ENCODE peak calls at places on chromosomes 2 and 18, in six cellular contexts. G, Z, C, T, E and L are unnamed samples. For H3K9me3, the result is how much of the 10 kb centered on the place peaks cover.

GRCh38 chr2:224576098-224576715 is 9.0 kb downstream of the CUL3 start:
- DNase-seq in T (no peak), C (no peak), E (no peak), Z (no peak), G (no peak), L (no peak)

GRCh38 chr2:201980389-201980821 is 53.2 kb upstream of the FZD7 start:
- DNase-seq in E (no peak), C (no peak), Z (no peak), T (no peak), G (no peak), L (no peak)

GRCh38 chr2:148592812-148593211 is 51.7 kb upstream of the EPC2 start:
- DNase-seq in G (no peak), T (no peak), E (no peak), C (no peak), Z (no peak), L (no peak)

GRCh38 chr2:235690082-235690808 is 196.4 kb downstream of the AGAP1 start:
- DNase-seq in E (no peak), C (no peak), G (no peak), T (peak), Z (no peak), L (no peak)

GRCh38 chr2:23571066-23571465 is 186.1 kb downstream of the KLHL29 start:
- DNase-seq in T (no peak), C (no peak), G (no peak), Z (no peak), E (no peak), L (no peak)

GRCh38 chr2:101311390-101312019 is 3.0 kb upstream of the RNF149 start:
- DNase-seq in E (no peak), G (no peak), T (no peak), C (no peak), Z (no peak), L (no peak)

GRCh38 chr18:28075501-28075900 is 101.4 kb downstream of the CDH2 start:
- DNase-seq in E (no peak), G (no peak), C (no peak), T (no peak), Z (no peak), L (no peak)

GRCh38 chr2:77521931-77522470 is at the start of gene LRRTM4:
- DNase-seq in T (peak), E (no peak), Z (no peak), C (peak), G (no peak), L (no peak)

GRCh38 chr2:219475697-219476604 is 22.7 kb upstream of the GMPPA start:
- DNase-seq in C (peak), E (peak), T (peak), Z (peak), G (no peak), L (peak)

GRCh38 chr18:48290162-48290926 is 118.8 kb downstream of the ZBTB7C start:
- DNase-seq in E (no peak), G (peak), T (no peak), Z (no peak), C (peak), L (no peak)

GRCh38 chr2:172516299-172516698 is 39.6 kb upstream of the PDK1 start:
- DNase-seq in C (no peak), T (no peak), Z (no peak), G (peak), E (no peak), L (no peak)

GRCh38 chr2:146077156-146077555 is 1557.2 kb upstream of the ZEB2 start:
- DNase-seq in Z (no peak), T (no peak), E (no peak), G (no peak), C (no peak), L (no peak)

GRCh38 chr2:43759195-43759594 is 14.6 kb upstream of the DYNC2LI1 start:
- DNase-seq in G (peak), Z (no peak), T (no peak), E (peak), C (no peak), L (no peak)

GRCh38 chr2:86038291-86039081 is 67.2 kb downstream of the POLR1A start:
- DNase-seq in Z (no peak), G (no peak), C (no peak), T (peak), E (no peak), L (peak)

GRCh38 chr18:55763298-55763697 is 175.3 kb upstream of the TCF4 start:
- DNase-seq in G (peak), Z (no peak), C (no peak), T (no peak), E (peak), L (no peak)

GRCh38 chr2:231545105-231545902 is 15.1 kb upstream of the NMUR1 start:
- DNase-seq in Z (no peak), G (peak), T (peak), E (no peak), C (no peak), L (no peak)

GRCh38 chr2:75632091-75632704 is 14.4 kb upstream of the MRPL19 start:
- DNase-seq in E (no peak), T (no peak), C (no peak), Z (no peak), G (no peak), L (no peak)

GRCh38 chr2:97969466-97970067 is 26.2 kb downstream of the TMEM131 start:
- DNase-seq in Z (no peak), T (no peak), C (no peak), G (no peak), E (no peak), L (no peak)

GRCh38 chr2:132668986-132669853 is 785 bp downstream of the LYPD1 start:
- DNase-seq in Z (peak), C (peak), E (no peak), T (peak), G (peak), L (no peak)

GRCh38 chr2:96810783-96811192 is 5.3 kb upstream of the CNNM3 start:
- DNase-seq in T (no peak), G (no peak), Z (no peak), C (no peak), E (no peak), L (no peak)

GRCh38 chr2:70029814-70030409 is 57.4 kb upstream of the PCBP1 start:
- DNase-seq in Z (peak), G (no peak), E (no peak), C (peak), T (peak), L (no peak)

GRCh38 chr2:98736464-98736889 is 5.5 kb upstream of the MGAT4A start:
- DNase-seq in C (no peak), T (no peak), Z (no peak), E (no peak), G (peak), L (no peak)

GRCh38 chr2:20249170-20249569 is 24.2 kb upstream of the SDC1 start:
- DNase-seq in E (no peak), G (no peak), C (no peak), Z (no peak), T (no peak), L (no peak)

GRCh38 chr18:49251451-49251850 is 209.0 kb downstream of the DYM start:
- DNase-seq in C (no peak), T (no peak), G (no peak), E (no peak), Z (no peak), L (no peak)

GRCh38 chr18:35410561-35410960 is 33.4 kb upstream of the ZNF396 start:
- DNase-seq in C (no peak), T (no peak), G (no peak), Z (no peak), E (no peak), L (no peak)

GRCh38 chr2:72112421-72112820 is 35.2 kb downstream of the CYP26B1 start:
- DNase-seq in C (no peak), T (no peak), G (peak), E (no peak), Z (no peak), L (no peak)

GRCh38 chr2:42249887-42250286 is 80.7 kb downstream of the EML4 start:
- DNase-seq in E (no peak), C (no peak), G (no peak), T (no peak), Z (peak), L (no peak)

GRCh38 chr2:9692392-9693137 is 61.8 kb upstream of the YWHAQ start:
- DNase-seq in G (no peak), C (peak), Z (no peak), E (no peak), T (peak), L (no peak)

GRCh38 chr2:109369671-109370191 is 240.7 kb downstream of the SH3RF3 start:
- DNase-seq in E (no peak), C (no peak), Z (no peak), G (no peak), T (no peak), L (no peak)

GRCh38 chr2:146850746-146851145 is 994.1 kb upstream of the ACVR2A start:
- DNase-seq in T (no peak), G (no peak), E (no peak), Z (no peak), C (no peak), L (no peak)

GRCh38 chr18:22493940-22494339 is 76.2 kb upstream of the CTAGE1 start:
- DNase-seq in E (no peak), T (peak), Z (no peak), G (no peak), C (no peak), L (no peak)

GRCh38 chr2:159151198-159152118 is 135.0 kb downstream of the WDSUB1 start:
- DNase-seq in Z (no peak), E (no peak), G (no peak), C (no peak), T (no peak), L (no peak)

GRCh38 chr2:128779301-128780095 is 460.8 kb upstream of the HS6ST1 start:
- DNase-seq in G (no peak), E (no peak), T (no peak), C (no peak), Z (no peak), L (no peak)

GRCh38 chr2:7567646-7568045 is 650.4 kb downstream of the RNF144A start:
- DNase-seq in G (no peak), T (no peak), E (no peak), Z (no peak), C (no peak), L (no peak)

GRCh38 chr2:238433941-238434845 is 7.5 kb downstream of the ASB1 start:
- DNase-seq in C (no peak), Z (no peak), T (no peak), E (no peak), G (peak), L (no peak)

GRCh38 chr2:156837635-156838034 is 401.5 kb downstream of the GPD2 start:
- DNase-seq in C (no peak), E (no peak), T (no peak), Z (no peak), G (no peak), L (no peak)

GRCh38 chr2:72037322-72037721 is 110.3 kb downstream of the CYP26B1 start:
- DNase-seq in T (no peak), G (peak), Z (no peak), E (no peak), C (no peak), L (no peak)

GRCh38 chr2:119871725-119872124 is 112.0 kb downstream of the PTPN4 start:
- DNase-seq in G (peak), C (no peak), T (no peak), Z (no peak), E (no peak), L (no peak)

GRCh38 chr18:3790702-3791101 is 340.7 kb downstream of the TGIF1 start:
- DNase-seq in T (no peak), E (no peak), G (no peak), Z (no peak), C (no peak), L (no peak)

GRCh38 chr2:62817348-62817747 is 111.8 kb downstream of the EHBP1 start:
- DNase-seq in G (no peak), C (no peak), E (no peak), Z (no peak), T (no peak), L (no peak)

GRCh38 chr2:2157400-2157799 is 173.7 kb downstream of the MYT1L start:
- DNase-seq in C (no peak), Z (no peak), G (no peak), T (no peak), E (no peak), L (no peak)

GRCh38 chr2:2158176-2158826 is 172.8 kb downstream of the MYT1L start:
- DNase-seq in E (no peak), Z (no peak), C (no peak), G (no peak), T (no peak), L (no peak)

GRCh38 chr2:2159336-2159735 is 171.7 kb downstream of the MYT1L start:
- DNase-seq in G (no peak), T (no peak), C (no peak), Z (no peak), E (no peak), L (no peak)

GRCh38 chr2:2156881-2157280 is 174.2 kb downstream of the MYT1L start:
- DNase-seq in E (no peak), T (no peak), G (no peak), C (no peak), Z (no peak), L (no peak)

GRCh38 chr2:2158915-2159314 is 172.2 kb downstream of the MYT1L start:
- DNase-seq in Z (no peak), G (no peak), C (no peak), T (no peak), E (no peak), L (no peak)
- H3K9me3 ChIP-seq in Z (under half), G (under half), C (under half), T (under half), E (under half), L (under half)

DNA sequence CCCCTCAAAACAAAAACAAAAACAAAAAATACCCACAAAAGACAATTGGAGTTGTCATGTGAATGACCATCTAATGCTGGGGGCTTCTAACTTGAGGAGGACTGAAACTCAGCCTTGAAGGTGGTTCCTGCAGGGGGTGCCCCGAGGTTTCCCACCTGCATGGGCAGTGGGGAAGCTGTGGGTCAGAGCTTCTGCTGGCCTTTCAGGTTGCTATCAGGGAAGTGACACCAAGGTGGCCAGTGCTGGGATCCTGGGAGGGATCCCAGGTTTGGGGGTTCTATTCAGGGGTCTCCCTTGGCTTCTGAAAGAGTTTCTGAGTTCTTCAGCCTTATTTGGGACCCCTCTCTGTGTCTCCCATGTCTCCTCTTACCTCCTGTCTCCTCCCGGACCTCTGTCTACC is 62.8 kb downstream of the LDLRAD4 start:
- DNase-seq in C (no peak), G (no peak), E (no peak), T (no peak), Z (no peak), L (no peak)
- H3K9me3 ChIP-seq in C (under half), G (under half), E (under half), T (under half), Z (under half), L (under half)

DNA sequence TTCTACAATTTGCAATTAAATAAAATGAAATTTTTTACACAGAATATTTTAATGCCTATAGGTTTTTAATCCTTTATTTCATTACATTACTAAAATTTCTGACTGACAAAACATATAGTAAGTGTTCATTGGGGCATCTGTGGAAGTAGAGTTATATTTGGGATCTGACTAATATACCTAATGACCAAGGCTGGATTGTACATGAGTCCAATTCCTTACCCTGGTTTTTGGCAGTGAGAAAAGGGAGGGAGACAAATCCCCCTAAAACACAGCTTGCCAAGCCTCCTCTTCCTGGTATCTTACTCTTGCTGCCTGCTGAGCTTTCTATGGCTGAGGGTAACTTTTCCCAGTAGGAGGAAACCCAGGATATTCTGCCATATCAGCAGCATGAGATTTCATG is 149.4 kb upstream of the CDH20 start:
- DNase-seq in G (no peak), Z (no peak), T (no peak), C (no peak), E (no peak), L (no peak)
- H3K9me3 ChIP-seq in G (under half), Z (under half), T (under half), C (under half), E (under half), L (under half)

DNA sequence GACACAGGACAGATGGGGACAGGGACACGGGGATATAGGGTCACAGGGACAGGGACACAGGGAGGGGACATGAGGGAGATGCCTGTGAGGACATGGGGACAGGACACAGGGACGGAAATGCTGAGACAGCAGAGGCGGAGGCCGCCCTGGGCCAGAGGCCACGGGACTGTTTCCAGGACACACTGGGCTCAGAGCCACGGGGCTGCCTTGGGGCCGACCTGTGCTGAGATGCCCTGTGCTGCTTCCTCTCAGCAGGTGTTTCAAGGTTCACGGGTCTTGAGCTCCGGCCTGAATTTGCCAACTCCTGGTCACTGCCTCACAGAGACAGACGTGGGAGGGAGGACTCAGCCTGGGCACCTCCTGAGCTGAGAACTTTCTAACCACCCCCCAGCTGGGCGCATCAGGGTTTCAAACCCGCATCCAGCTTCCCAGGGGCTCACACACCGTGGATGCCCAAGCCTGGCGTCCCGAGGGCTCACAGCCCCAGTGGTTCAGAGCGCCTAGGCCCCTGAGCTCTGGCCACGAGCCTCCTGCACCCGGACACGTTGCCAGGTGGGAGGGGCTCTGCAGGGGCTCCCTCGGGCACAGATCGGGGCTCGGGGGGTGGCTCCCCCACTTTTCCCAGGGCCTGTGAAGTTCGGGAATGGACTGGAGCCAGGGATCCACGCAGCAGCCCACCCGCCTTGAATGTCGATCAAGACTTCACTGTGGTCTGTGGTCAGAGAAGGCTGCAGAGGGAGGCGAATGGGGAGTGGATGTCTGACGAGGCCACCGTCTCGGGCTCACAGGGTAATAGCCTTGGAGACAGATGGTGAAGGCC is 64.1 kb downstream of the SLC66A2 start:
- DNase-seq in T (no peak), Z (no peak), G (no peak), E (no peak), C (no peak), L (no peak)
- H3K9me3 ChIP-seq in T (under half), Z (under half), G (half or more), E (under half), C (under half), L (under half)

DNA sequence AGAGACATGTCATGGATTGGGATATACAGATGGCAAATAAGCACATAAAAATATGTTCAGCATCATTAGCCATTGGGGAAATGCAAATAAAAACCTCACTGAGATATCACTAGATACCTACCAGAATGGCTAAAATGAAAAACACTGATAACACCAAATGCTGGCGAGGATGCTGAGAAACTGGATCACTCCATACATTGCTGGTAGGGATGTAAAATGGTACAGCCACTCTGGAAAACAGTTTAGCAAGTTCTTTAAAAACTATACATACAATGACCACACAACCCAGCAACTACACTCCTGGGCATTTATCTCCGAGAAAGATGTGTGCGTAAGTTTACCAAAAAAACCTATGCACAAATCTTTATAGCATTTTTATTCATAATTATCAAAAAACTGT is 13.9 kb downstream of the PIAS2 start:
- DNase-seq in T (no peak), C (no peak), E (no peak), G (no peak), Z (no peak), L (no peak)
- H3K9me3 ChIP-seq in T (under half), C (under half), E (under half), G (under half), Z (under half), L (under half)

GRCh38 chr18:79900610-79901570 is 50.6 kb downstream of the SLC66A2 start:
- DNase-seq in C (no peak), G (no peak), E (no peak), Z (no peak), T (no peak), L (no peak)
- H3K9me3 ChIP-seq in C (under half), G (under half), E (under half), Z (under half), T (under half), L (under half)

GRCh38 chr2:226589043-226589442 is 210.6 kb downstream of the IRS1 start:
- DNase-seq in C (no peak), E (no peak), T (no peak), Z (no peak), G (no peak), L (no peak)
- H3K9me3 ChIP-seq in C (under half), E (under half), T (under half), Z (under half), G (under half), L (under half)

DNA sequence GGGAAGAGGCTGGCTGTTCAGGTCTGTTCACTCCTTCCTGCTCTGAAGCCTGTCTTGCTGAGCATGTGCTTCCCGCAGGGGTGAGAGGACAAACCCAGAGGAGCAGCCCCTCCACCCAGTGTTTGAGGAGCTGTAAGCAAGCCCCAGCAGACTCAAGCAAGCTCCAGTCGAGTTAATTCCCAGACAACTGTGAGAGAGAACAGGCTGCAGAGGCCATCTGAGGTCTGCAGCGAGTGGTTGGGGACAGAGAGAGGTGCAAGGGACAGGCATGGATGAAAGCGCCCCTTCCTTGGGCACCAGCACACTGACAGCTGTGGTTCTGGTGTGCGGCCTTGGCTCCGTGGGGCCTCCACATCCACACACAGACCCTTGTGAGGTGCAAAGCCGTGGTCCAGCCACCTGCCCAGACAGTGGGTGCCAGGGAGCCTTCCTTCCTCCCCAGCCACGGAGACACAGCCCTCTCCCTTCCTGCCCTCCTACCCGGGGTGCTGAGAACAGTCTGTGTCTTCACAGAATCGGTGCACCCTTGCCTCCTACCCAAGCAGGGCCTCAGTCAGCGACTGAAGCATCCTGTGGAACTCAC is 36.2 kb downstream of the MAL start:
- DNase-seq in T (no peak), Z (no peak), E (no peak), G (no peak), C (no peak), L (no peak)
- H3K9me3 ChIP-seq in T (under half), Z (under half), E (under half), G (under half), C (under half), L (under half)